ENCODE peak calls at places on chromosome 3, in four cellular contexts. J, F, G and A are unnamed samples.

GRCh38 chr3:172388412-172389078 is 59.7 kb downstream of the GHSR start:
- DNase-seq in J (no peak), F (no peak), G (no peak), A (no peak)

GRCh38 chr3:113405180-113405579 is 36.1 kb downstream of the CFAP44 start:
- DNase-seq in J (no peak), F (no peak), G (peak), A (no peak)

GRCh38 chr3:190541008-190541407 is 27.1 kb downstream of the IL1RAP start:
- DNase-seq in J (no peak), F (no peak), G (no peak), A (no peak)

GRCh38 chr3:48088056-48088748 is 72.0 kb upstream of the MAP4 start:
- DNase-seq in J (no peak), F (peak), G (no peak), A (peak)

GRCh38 chr3:159664653-159665052 is 324.0 kb upstream of the IL12A start:
- DNase-seq in J (no peak), F (no peak), G (no peak), A (no peak)

GRCh38 chr3:172808969-172809546 is 58.5 kb downstream of the ECT2 start:
- DNase-seq in J (no peak), F (no peak), G (peak), A (no peak)

GRCh38 chr3:70127192-70127591 is 127.7 kb downstream of the SAMMSON start:
- DNase-seq in J (no peak), F (no peak), G (no peak), A (no peak)

GRCh38 chr3:42764561-42765295 is 8.3 kb downstream of the CCDC13 start:
- DNase-seq in J (no peak), F (peak), G (no peak), A (no peak)

GRCh38 chr3:100364421-100364820 is 29.9 kb downstream of the NIT2 start:
- DNase-seq in J (no peak), F (no peak), G (no peak), A (no peak)

GRCh38 chr3:4231041-4231440 is 72.1 kb upstream of the SETMAR start:
- DNase-seq in J (no peak), F (no peak), G (no peak), A (no peak)

GRCh38 chr3:184315871-184316661 is 1.7 kb downstream of the EIF4G1 start:
- DNase-seq in J (no peak), F (peak), G (no peak), A (no peak)

GRCh38 chr3:125624341-125624740 is 29.0 kb upstream of the OSBPL11 start:
- DNase-seq in J (no peak), F (no peak), G (peak), A (no peak)

GRCh38 chr3:46087871-46088270 is 60.6 kb upstream of the XCR1 start:
- DNase-seq in J (no peak), F (no peak), G (peak), A (no peak)
- TF ChIP-seq CTCF in J (peak), F (no peak), G (peak), A (no peak)

GRCh38 chr3:71987089-71987735 is 202.3 kb upstream of the PROK2 start:
- DNase-seq in J (no peak), F (no peak), G (peak), A (no peak)
- TF ChIP-seq CTCF in J (peak), F (no peak), G (peak), A (no peak)

GRCh38 chr3:187367561-187368103 is 553 bp upstream of the RTP4 start:
- DNase-seq in J (peak), F (no peak), G (no peak), A (no peak)

GRCh38 chr3:187368765-187369450 is 723 bp downstream of the RTP4 start:
- DNase-seq in J (no peak), F (no peak), G (peak), A (peak)

GRCh38 chr3:187368251-187368733 is at the start of gene RTP4:
- DNase-seq in J (no peak), F (peak), G (peak), A (peak)

GRCh38 chr3:187370051-187370450 is 1.9 kb downstream of the RTP4 start:
- DNase-seq in J (no peak), F (no peak), G (no peak), A (no peak)
- TF ChIP-seq CTCF in J (no peak), F (no peak), G (no peak), A (no peak)

GRCh38 chr3:26484140-26484539 is 138.4 kb upstream of the LRRC3B start:
- DNase-seq in J (no peak), F (no peak), G (no peak), A (peak)
- TF ChIP-seq CTCF in J (no peak), F (no peak), G (no peak), A (no peak)

DNA sequence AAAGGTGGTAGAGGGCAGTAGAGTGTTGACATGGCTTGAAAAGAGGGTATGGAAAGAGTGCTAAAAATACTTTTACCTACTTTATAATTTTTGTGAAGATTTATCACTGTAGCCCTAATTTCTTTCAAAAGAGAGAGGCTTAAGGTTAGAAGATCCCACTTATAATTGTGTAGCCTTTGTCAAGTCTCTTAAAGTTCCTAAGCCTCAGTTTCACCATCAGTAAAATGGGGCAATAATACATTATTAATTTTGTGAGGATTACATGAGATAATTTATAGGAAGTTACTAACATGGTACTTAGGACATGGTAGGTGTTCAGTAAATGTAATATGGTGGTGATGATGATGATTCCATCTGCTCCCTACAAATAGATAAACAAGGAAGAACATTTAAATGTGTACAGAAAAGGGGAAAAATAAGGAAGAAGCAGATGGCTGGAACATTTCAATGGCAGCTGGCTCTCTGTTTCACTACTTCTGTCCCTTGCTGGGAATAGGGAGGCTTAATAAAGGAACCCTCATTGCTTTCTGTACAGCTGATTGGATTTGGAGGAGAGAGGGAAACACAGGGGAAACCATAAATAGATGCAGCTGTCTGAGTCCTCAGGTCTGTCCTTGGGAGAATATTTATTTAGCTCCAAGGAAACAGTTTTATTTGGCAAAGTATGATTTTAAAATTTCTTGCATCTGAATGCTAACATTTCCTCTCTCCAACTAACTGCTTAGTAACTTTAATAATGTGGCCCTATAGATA is 208.5 kb upstream of the ADAMTS9 start:
- DNase-seq in J (no peak), F (no peak), G (no peak), A (no peak)
- TF ChIP-seq CTCF in J (no peak), F (no peak), G (no peak), A (no peak)

GRCh38 chr3:136861890-136862610 is at the start of gene NCK1:
- DNase-seq in J (peak), F (peak), G (peak), A (peak)
- TF ChIP-seq CTCF in J (peak), F (no peak), G (peak), A (no peak)

GRCh38 chr3:197331131-197331530 is 32.7 kb upstream of the DLG1 start:
- DNase-seq in J (no peak), F (no peak), G (peak), A (no peak)
- TF ChIP-seq CTCF in J (peak), F (no peak), G (peak), A (no peak)

DNA sequence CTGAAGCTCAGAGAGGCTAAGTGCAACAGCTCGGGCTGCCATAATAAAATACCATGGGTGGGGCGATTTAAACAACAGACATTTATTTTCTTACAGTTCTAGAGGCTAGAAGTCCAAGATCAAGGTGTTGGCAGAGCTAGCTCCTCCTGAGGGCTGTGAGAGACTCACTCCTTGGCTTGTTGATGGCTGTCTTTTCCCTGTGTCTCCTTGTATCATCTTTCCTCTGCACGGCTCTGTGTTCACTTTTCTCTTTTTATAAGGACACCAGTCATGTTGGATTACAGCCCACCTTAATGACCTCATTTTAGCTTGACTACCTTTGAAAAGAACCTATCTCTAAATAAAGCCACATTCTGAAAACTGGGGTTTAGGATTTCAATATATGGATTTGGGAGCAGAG is 129.7 kb downstream of the RPL22L1 start:
- DNase-seq in J (no peak), F (no peak), G (no peak), A (no peak)
- TF ChIP-seq CTCF in J (no peak), F (no peak), G (no peak), A (no peak)

GRCh38 chr3:168061332-168061996 is 34.3 kb downstream of the GOLIM4 start:
- DNase-seq in J (no peak), F (no peak), G (no peak), A (peak)
- TF ChIP-seq CTCF in J (no peak), F (no peak), G (no peak), A (no peak)